ENCODE peak calls at places on chromosomes 6 and 20, in four cellular contexts. J, G, M and Z are unnamed samples.

GRCh38 chr6:85561750-85562357 is 31.8 kb downstream of the SNX14 start:
- DNase-seq in J (no peak), G (no peak), M (no peak), Z (no peak)

GRCh38 chr6:5053038-5053437 is 32.1 kb upstream of the PPP1R3G start:
- DNase-seq in J (no peak), G (no peak), M (peak; percentile 71), Z (peak; percentile 45)

GRCh38 chr6:49565855-49566254 is 15.4 kb downstream of the C6orf141 start:
- DNase-seq in J (no peak), G (no peak), M (peak; percentile 97), Z (no peak)

GRCh38 chr20:33199026-33199425 is 18.1 kb upstream of the BPIFA3 start:
- DNase-seq in J (no peak), G (no peak), M (no peak), Z (no peak)

GRCh38 chr6:1620504-1621327 is 11.0 kb downstream of the FOXC1 start:
- DNase-seq in J (peak; percentile 38), G (no peak), M (no peak), Z (no peak)

GRCh38 chr6:82362868-82363267 is 749 bp upstream of the TPBG start:
- DNase-seq in J (peak; percentile 47), G (no peak), M (no peak), Z (peak; percentile 81)

GRCh38 chr6:22043284-22043962 is 253.4 kb downstream of the PRL start:
- DNase-seq in J (no peak), G (no peak), M (no peak), Z (no peak)

GRCh38 chr20:24917797-24918578 is 31.1 kb upstream of the CST7 start:
- DNase-seq in J (peak; percentile 92), G (peak; percentile 23), M (peak; percentile 55), Z (peak; percentile 12)

GRCh38 chr6:21496749-21497148 is 96.8 kb upstream of the SOX4 start:
- DNase-seq in J (no peak), G (no peak), M (no peak), Z (no peak)

GRCh38 chr20:43991982-43992381 is 77.3 kb downstream of the TOX2 start:
- DNase-seq in J (no peak), G (no peak), M (no peak), Z (no peak)

GRCh38 chr6:7050911-7051779 is 56.6 kb upstream of the RREB1 start:
- DNase-seq in J (peak; percentile 75), G (no peak), M (peak; percentile 21), Z (no peak)

GRCh38 chr6:20811112-20811746 is 277.0 kb downstream of the CDKAL1 start:
- DNase-seq in J (peak; percentile 96), G (peak; percentile 85), M (peak; percentile 95), Z (peak; percentile 77)

GRCh38 chr20:37344506-37345338 is 1.2 kb upstream of the SRC start:
- DNase-seq in J (no peak), G (no peak), M (no peak), Z (no peak)

GRCh38 chr6:111580826-111581505 is 24.7 kb downstream of the TRAF3IP2 start:
- DNase-seq in J (peak; percentile 45), G (no peak), M (no peak), Z (no peak)

GRCh38 chr6:100512203-100512862 is 47.6 kb upstream of the SIM1 start:
- DNase-seq in J (no peak), G (no peak), M (no peak), Z (no peak)

GRCh38 chr6:150046943-150047342 is 21.6 kb upstream of the RAET1L start:
- DNase-seq in J (no peak), G (no peak), M (no peak), Z (no peak)

GRCh38 chr6:128754658-128755256 is 128.2 kb upstream of the LAMA2 start:
- DNase-seq in J (no peak), G (no peak), M (no peak), Z (no peak)

GRCh38 chr6:45480697-45481415 is 103.1 kb upstream of the SUPT3H start:
- DNase-seq in J (no peak), G (no peak), M (no peak), Z (no peak)

GRCh38 chr6:7204726-7205125 is 97.0 kb downstream of the RREB1 start:
- DNase-seq in J (no peak), G (no peak), M (no peak), Z (no peak)

GRCh38 chr20:2734899-2735298 is 42.3 kb downstream of the EBF4 start:
- DNase-seq in J (no peak), G (no peak), M (no peak), Z (no peak)

GRCh38 chr6:45423111-45423900 is 45.6 kb upstream of the SUPT3H start:
- DNase-seq in J (peak; percentile 66), G (no peak), M (no peak), Z (no peak)

GRCh38 chr6:18340781-18341551 is 46.2 kb upstream of the RNF144B start:
- DNase-seq in J (no peak), G (no peak), M (no peak), Z (no peak)

GRCh38 chr6:110688661-110689268 is 126.5 kb downstream of the CDK19 start:
- DNase-seq in J (peak; percentile 10), G (no peak), M (no peak), Z (no peak)

GRCh38 chr6:54135665-54136370 is 24.6 kb downstream of the MLIP start:
- DNase-seq in J (no peak), G (no peak), M (peak; percentile 82), Z (peak; percentile 90)

GRCh38 chr6:13273931-13274706 is 54.2 kb downstream of the TBC1D7 start:
- DNase-seq in J (no peak), G (no peak), M (no peak), Z (no peak)

GRCh38 chr6:109867009-109867969 is 110.8 kb upstream of the GPR6 start:
- DNase-seq in J (no peak), G (no peak), M (peak; percentile 5), Z (peak; percentile 57)

GRCh38 chr6:2630362-2630761 is 120.4 kb downstream of the MYLK4 start:
- DNase-seq in J (no peak), G (peak; percentile 97), M (peak; percentile 89), Z (no peak)

GRCh38 chr6:8535505-8535904 is 100.2 kb upstream of the SLC35B3 start:
- DNase-seq in J (no peak), G (no peak), M (no peak), Z (no peak)

DNA sequence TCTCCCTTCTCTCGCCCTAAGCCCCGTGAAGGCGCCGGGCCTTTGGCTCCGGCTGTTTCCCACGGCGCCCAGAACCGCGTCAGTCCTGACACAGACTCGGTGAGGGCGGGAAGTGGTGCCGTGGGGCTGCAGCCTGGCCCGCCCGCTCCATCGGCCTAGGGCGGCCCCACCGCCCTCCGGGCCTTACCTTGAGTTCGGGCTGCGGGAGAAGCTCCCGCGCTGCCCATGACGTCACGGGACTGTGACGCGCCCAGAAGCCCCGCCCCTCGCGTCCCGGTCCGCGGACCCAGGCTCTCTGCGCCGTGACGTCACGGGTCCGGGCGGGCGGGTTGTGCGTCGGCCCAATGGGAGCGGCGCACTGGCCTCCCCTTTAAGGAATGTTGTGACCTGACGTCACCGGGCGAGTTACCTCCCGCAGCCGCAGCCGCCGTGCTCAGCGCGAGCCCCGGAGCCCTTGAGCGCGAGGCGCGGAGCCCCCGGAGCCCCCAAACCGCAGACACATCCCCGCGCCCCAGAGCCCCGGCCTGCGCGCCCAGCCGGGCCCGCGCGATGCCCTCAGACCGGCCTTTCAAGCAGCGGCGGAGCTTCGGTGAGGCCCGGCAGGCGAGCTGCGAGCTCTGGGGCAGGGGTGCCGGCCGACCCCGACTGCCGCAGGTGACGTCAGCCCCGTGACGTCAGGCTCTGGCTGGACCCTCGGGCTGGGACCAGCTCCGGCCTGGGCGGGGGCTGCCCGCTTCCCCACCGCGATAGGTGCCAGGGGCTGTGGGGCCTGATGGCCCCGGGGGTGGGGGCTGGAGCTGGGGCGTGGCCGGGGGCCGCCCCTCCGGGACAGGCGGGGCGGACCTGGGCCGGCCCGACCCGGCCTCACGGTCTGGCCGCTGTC is at the start of gene MAP1LC3A:
- DNase-seq in J (peak; percentile 98), G (no peak), M (peak; percentile 93), Z (no peak)
- TF ChIP-seq EZH2 in J (no peak), G (no peak), M (no peak), Z (no peak)

DNA sequence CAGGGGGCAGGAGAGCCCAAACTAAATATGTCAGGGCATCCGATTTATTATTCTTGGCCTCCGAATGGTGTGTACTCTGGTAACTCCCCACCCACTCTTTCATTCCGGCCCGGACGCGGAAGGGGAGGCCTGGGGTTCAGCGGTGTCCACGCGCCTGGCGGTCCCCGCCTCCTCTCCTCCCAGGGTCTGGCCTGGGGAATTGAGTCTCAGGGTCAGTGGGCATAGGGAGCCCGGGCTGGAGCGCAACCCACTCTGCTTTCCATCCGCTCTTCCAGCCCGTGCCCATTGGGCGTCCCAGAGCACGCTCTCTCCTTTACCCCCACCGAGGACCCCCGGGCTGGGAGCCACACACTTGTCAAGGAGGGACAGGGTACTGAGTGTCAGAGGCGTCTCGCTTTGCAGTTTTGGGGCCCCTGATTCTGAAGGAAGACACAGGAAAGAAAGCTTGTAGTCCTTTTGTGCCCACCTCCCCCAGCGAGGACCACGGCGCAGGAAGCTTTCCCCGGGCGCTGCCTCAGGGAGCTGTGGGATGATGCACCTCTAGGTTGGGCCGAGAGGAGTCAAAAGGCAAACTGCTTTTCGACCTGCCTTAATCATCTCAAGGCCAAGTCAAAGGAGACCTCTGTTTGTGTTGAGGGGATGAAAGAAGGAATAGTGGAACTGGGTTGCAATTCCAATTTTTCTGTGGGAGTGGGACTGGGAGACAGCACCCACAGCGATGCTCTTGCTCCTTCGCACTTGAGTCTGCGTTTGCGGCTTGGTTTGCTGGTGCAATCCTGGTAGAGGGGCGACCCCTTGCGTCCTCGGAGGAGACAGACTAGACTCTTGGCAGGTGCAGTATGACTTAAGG is 2.5 kb downstream of the RSPO3 start:
- DNase-seq in J (peak; percentile 87), G (peak; percentile 63), M (peak; percentile 88), Z (peak; percentile 73)
- H3K4me3 ChIP-seq in J (peak overlapping the region; percentile 79), G (no peak overlapping the region), M (peak overlapping the region; percentile 31), Z (no peak overlapping the region)

DNA sequence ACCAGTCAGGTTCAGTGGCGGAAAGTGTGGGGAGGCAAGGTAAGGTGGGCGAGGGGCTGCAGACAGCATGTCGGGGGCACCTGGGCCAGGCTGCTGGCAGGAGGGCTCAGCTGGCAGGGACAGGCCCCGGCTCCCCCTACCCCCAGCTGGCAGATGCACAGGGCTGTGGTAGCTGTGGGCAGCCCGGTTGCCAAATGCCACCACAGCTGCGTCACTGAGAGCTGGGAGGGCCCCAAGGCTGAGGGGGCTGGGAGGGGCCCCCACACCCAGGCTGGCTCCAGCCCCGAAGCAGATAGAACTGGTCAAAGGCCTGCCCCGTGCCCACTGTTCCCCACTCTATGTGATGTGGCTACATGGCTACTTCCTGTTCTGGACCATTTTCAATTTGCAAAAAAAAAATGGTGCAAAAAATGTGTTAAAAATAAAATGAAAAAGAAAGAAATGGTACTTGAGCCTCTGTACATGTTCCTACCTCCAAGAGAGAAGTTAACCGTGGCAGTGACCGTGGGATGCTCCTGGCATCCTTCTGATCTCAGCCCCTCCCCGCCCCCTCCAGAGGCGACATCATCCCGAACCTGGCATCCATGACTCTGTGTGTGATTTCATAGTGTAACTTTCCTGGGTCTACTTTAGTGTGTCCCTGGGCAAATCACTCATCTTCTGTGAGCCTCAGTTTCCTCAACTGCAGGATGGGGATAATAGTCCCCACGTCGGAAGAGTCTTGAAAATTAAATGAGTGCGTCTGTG is 64.4 kb downstream of the UBE2V1 start:
- DNase-seq in J (no peak), G (no peak), M (no peak), Z (no peak)
- TF ChIP-seq POLR2AphosphoS5 in J (no peak), G (no peak), M (no peak), Z (no peak)

GRCh38 chr20:9515761-9516657 is 1.6 kb downstream of the LAMP5 start:
- DNase-seq in J (peak; percentile 73), G (peak; percentile 10), M (peak; percentile 6), Z (no peak)

GRCh38 chr20:9516658-9516987 is 2.2 kb downstream of the LAMP5 start:
- DNase-seq in J (peak; percentile 31), G (no peak), M (no peak), Z (no peak)

GRCh38 chr20:9515211-9515580 is 806 bp downstream of the LAMP5 start:
- DNase-seq in J (no peak), G (no peak), M (no peak), Z (no peak)

GRCh38 chr20:9514461-9515210 is at the start of gene LAMP5:
- DNase-seq in J (peak; percentile 90), G (no peak), M (peak; percentile 18), Z (no peak)

GRCh38 chr20:9514072-9514460 is 324 bp upstream of the LAMP5 start:
- DNase-seq in J (peak; percentile 66), G (no peak), M (no peak), Z (no peak)
- TF ChIP-seq EZH2 in J (no peak), G (no peak), M (no peak), Z (no peak)